ENCODE peak calls at places on chromosomes 11 and 22, in four cellular contexts. P, U, A and G are unnamed samples.

GRCh38 chr11:111189466-111189865 is 56.1 kb upstream of the POU2AF2 start:
- DNase-seq in P (no peak), U (no peak), A (no peak), G (peak; percentile 35)

GRCh38 chr11:64763804-64764611 is 4.2 kb upstream of the PYGM start:
- DNase-seq in P (peak; percentile 54), U (no peak), A (no peak), G (no peak)

GRCh38 chr11:22471405-22471804 is 133.2 kb downstream of the SLC17A6 start:
- DNase-seq in P (no peak), U (no peak), A (no peak), G (no peak)

GRCh38 chr11:2134022-2135010 is 4.9 kb downstream of the IGF2 start:
- DNase-seq in P (no peak), U (no peak), A (no peak), G (no peak)

GRCh38 chr11:113802621-113803020 is 23.0 kb downstream of the CLDN25 start:
- DNase-seq in P (no peak), U (no peak), A (no peak), G (no peak)

GRCh38 chr11:96000064-96000463 is 76.2 kb upstream of the MTMR2 start:
- DNase-seq in P (no peak), U (no peak), A (no peak), G (no peak)

GRCh38 chr22:32416556-32417085 is 4.6 kb upstream of the RTCB start:
- DNase-seq in P (no peak), U (no peak), A (no peak), G (no peak)

GRCh38 chr11:108206171-108206570 is 16.3 kb downstream of the NPAT start:
- DNase-seq in P (no peak), U (no peak), A (no peak), G (no peak)

GRCh38 chr11:126544311-126545056 is 189.0 kb downstream of the ST3GAL4 start:
- DNase-seq in P (no peak), U (peak; percentile 44), A (no peak), G (peak; percentile 57)

GRCh38 chr11:110711776-110712642 is at the start of gene ARHGAP20:
- DNase-seq in P (peak; percentile 17), U (peak; percentile 71), A (no peak), G (peak; percentile 71)